ENCODE peak calls at places on chromosomes 11 and 22, in five cellular contexts. D is fibroblast of the aortic adventitia; K is SW480; V is AG08395; T is naive thymus-derived CD8-positive, alpha-beta T cell. S is an unnamed sample.

GRCh38 chr11:116176484-116177005 is 596.2 kb downstream of the BUD13 start:
- DNase-seq in K (no peak), V (no peak), D (no peak), T (no peak), S (peak)

GRCh38 chr11:84465040-84465439 is 1162.1 kb downstream of the DLG2 start:
- DNase-seq in D (no peak), T (no peak), V (no peak), K (no peak), S (no peak)

GRCh38 chr11:66432597-66432996 is 6.1 kb downstream of the MRPL11 start:
- DNase-seq in K (no peak), V (no peak), T (no peak), D (no peak), S (no peak)

GRCh38 chr11:120645639-120646038 is 134.1 kb downstream of the GRIK4 start:
- DNase-seq in D (no peak), V (no peak), T (no peak), K (no peak), S (no peak)

GRCh38 chr11:121367434-121367833 is 74.9 kb downstream of the SC5D start:
- DNase-seq in V (no peak), K (peak), D (peak), T (no peak), S (peak)

GRCh38 chr22:39917776-39918493 is 17.1 kb downstream of the GRAP2 start:
- DNase-seq in V (peak), K (no peak), T (no peak), D (peak), S (no peak)

GRCh38 chr11:85182437-85183109 is 444.6 kb downstream of the DLG2 start:
- DNase-seq in D (peak), K (peak), T (no peak), V (peak), S (no peak)

GRCh38 chr22:17117890-17118289 is 3.3 kb downstream of the TMEM121B start:
- DNase-seq in K (no peak), T (no peak), D (no peak), V (no peak), S (no peak)

GRCh38 chr11:120283124-120283523 is 42.0 kb upstream of the TLCD5 start:
- DNase-seq in K (no peak), T (no peak), D (no peak), V (no peak), S (no peak)

GRCh38 chr11:9462806-9463537 is 2.2 kb downstream of the ZNF143 start:
- DNase-seq in V (no peak), D (peak), K (peak), T (no peak), S (no peak)

GRCh38 chr11:59769086-59769485 is 13.9 kb downstream of the STX3 start:
- DNase-seq in D (no peak), K (no peak), V (no peak), T (no peak), S (no peak)

GRCh38 chr22:24483966-24484545 is 11.1 kb upstream of the UPB1 start:
- DNase-seq in D (peak), V (no peak), K (no peak), T (no peak), S (no peak)

GRCh38 chr11:108035690-108036089 is 27.0 kb downstream of the CUL5 start:
- DNase-seq in D (no peak), T (no peak), K (no peak), V (no peak), S (no peak)

GRCh38 chr11:125201525-125202121 is 37.1 kb downstream of the PKNOX2 start:
- DNase-seq in V (no peak), K (no peak), D (peak), T (no peak), S (no peak)

GRCh38 chr11:60860943-60861342 is 5.2 kb upstream of the PTGDR2 start:
- DNase-seq in K (no peak), T (no peak), V (no peak), D (no peak), S (no peak)

GRCh38 chr11:105780781-105781525 is 171.1 kb downstream of the GRIA4 start:
- DNase-seq in K (no peak), D (no peak), V (no peak), T (no peak), S (no peak)

GRCh38 chr11:208917-209260 is 1.4 kb downstream of the RIC8A start:
- DNase-seq in V (no peak), K (no peak), T (no peak), D (no peak), S (no peak)

GRCh38 chr11:95108159-95108611 is 18.5 kb downstream of the ENDOD1 start:
- DNase-seq in T (no peak), D (peak), K (peak), V (peak), S (no peak)

GRCh38 chr11:126443120-126443519 is 87.6 kb downstream of the ST3GAL4 start:
- DNase-seq in K (no peak), V (no peak), T (no peak), D (no peak), S (no peak)